ENCODE peak calls at places on chromosomes 4 and X, in four cellular contexts. Y, M, E and X are unnamed samples.

GRCh38 chr4:156954598-156954997 is 17.0 kb downstream of the PDGFC start:
- DNase-seq in E (no peak), Y (no peak), M (no peak), X (no peak)

GRCh38 chr4:2729533-2729875 is 26.6 kb downstream of the TNIP2 start:
- DNase-seq in Y (no peak), E (no peak), M (no peak), X (no peak)

GRCh38 chr4:78242071-78242470 is 184.9 kb downstream of the FRAS1 start:
- DNase-seq in M (no peak), Y (no peak), E (no peak), X (no peak)

GRCh38 chrX:3939967-3940610 is 226.6 kb upstream of the PRKX start:
- DNase-seq in M (no peak), E (no peak), Y (peak; percentile 3), X (peak; percentile 38)

GRCh38 chr4:100042235-100042634 is 92.2 kb upstream of the H2AZ1 start:
- DNase-seq in M (no peak), Y (no peak), E (no peak), X (no peak)

GRCh38 chr4:155781432-155781831 is 22.6 kb downstream of the GUCY1B1 start:
- DNase-seq in M (no peak), E (no peak), Y (no peak), X (no peak)

GRCh38 chr4:72110886-72111285 is 79.1 kb downstream of the NPFFR2 start:
- DNase-seq in M (no peak), E (no peak), Y (no peak), X (no peak)

GRCh38 chr4:156038772-156039171 is 85.1 kb upstream of the CTSO start:
- DNase-seq in M (no peak), E (no peak), Y (no peak), X (no peak)

GRCh38 chr4:96301727-96302126 is 461.8 kb downstream of the PDHA2 start:
- DNase-seq in E (no peak), Y (no peak), M (no peak), X (no peak)

GRCh38 chr4:130210871-130211270 is 1114.9 kb downstream of the C4orf33 start:
- DNase-seq in Y (no peak), E (no peak), M (no peak), X (no peak)

GRCh38 chr4:55386073-55386472 is 9.7 kb upstream of the TMEM165 start:
- DNase-seq in E (no peak), M (peak; percentile 13), Y (peak; percentile 48), X (peak; percentile 53)

GRCh38 chrX:120251471-120252011 is 929 bp downstream of the ZBTB33 start:
- DNase-seq in Y (peak; percentile 22), M (peak; percentile 3), E (no peak), X (peak; percentile 40)

GRCh38 chrX:38220936-38221386 is 290 bp upstream of the SRPX start:
- DNase-seq in M (no peak), E (no peak), Y (no peak), X (no peak)

GRCh38 chr4:128256539-128256938 is 31.1 kb downstream of the PGRMC2 start:
- DNase-seq in E (no peak), Y (no peak), M (no peak), X (no peak)

GRCh38 chr4:87399148-87399547 is 8.2 kb upstream of the HSD17B11 start:
- DNase-seq in E (no peak), M (peak; percentile 28), Y (no peak), X (peak; percentile 39)
- TF ChIP-seq NFIC in E (no peak), M (no peak), Y (no peak), X (no peak)

GRCh38 chrX:15947648-15948317 is 93.2 kb upstream of the AP1S2 start:
- DNase-seq in M (no peak), E (no peak), Y (peak; percentile 8), X (no peak)
- TF ChIP-seq NFIC in M (no peak), E (no peak), Y (no peak), X (no peak)

DNA sequence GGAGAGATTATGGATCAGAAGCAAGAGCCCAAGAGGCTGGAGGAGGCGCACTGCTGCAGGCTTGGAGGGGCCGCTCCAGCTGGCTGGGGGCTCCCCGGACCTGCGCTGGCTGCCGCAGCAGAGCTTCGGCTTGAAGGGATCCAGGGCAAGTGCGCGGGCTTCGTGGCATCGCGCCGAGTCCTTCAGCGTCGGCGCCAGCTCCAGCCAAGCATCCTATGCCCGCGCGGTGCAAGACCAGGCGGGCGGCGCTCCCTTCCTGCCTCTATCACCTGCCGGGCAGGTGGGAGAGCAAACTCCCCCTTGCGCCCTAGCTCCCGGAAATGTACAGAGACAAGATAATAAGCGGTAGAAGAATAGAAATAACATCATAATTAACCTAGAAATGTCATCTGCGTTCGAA is 10.5 kb upstream of the UCP1 start:
- DNase-seq in Y (no peak), E (no peak), M (no peak), X (peak; percentile 70)
- TF ChIP-seq NFIC in Y (no peak), E (no peak), M (no peak), X (no peak)

GRCh38 chrX:13754765-13755164 is 20.2 kb downstream of the OFD1 start:
- DNase-seq in E (no peak), Y (no peak), M (no peak), X (no peak)

GRCh38 chrX:13752141-13752540 is 17.6 kb downstream of the OFD1 start:
- DNase-seq in Y (no peak), E (no peak), M (no peak), X (no peak)

GRCh38 chrX:13752646-13753045 is 18.1 kb downstream of the OFD1 start:
- DNase-seq in Y (no peak), E (no peak), M (no peak), X (no peak)

GRCh38 chrX:13756381-13756780 is 21.8 kb downstream of the OFD1 start:
- DNase-seq in Y (no peak), E (no peak), M (no peak), X (no peak)

GRCh38 chrX:13755254-13755653 is 20.7 kb downstream of the OFD1 start:
- DNase-seq in Y (no peak), E (no peak), M (no peak), X (no peak)
- TF ChIP-seq NFIC in Y (no peak), E (no peak), M (no peak), X (no peak)